ENCODE peak calls at places on chromosomes 3 and 15, in seven cellular contexts. Z is SW480; Q is HFFc6; O is GM13977; F is lung microvascular endothelial cell; Y is stimulated activated CD8-positive, alpha-beta memory T cell treated with anti-CD3 and anti-CD28 coated beads, Interleukin-2, amount 100 ng/mL, for 1 hour; A is non-pigmented ciliary epithelial cell. C is an unnamed sample.

GRCh38 chr3:18652781-18653180 is 227.6 kb upstream of the SATB1 start:
- DNase-seq in Z (no peak), Q (no peak), O (no peak), F (no peak), Y (no peak), A (no peak), C (no peak)

GRCh38 chr3:126797563-126797962 is 93.5 kb downstream of the CHCHD6 start:
- DNase-seq in Z (no peak), Q (no peak), O (no peak), F (no peak), Y (no peak), A (no peak), C (no peak)

GRCh38 chr3:148727242-148727641 is 29.5 kb downstream of the AGTR1 start:
- DNase-seq in Z (peak), Q (no peak), O (peak), F (no peak), Y (no peak), A (no peak), C (no peak)

GRCh38 chr3:147672035-147672434 is 262.9 kb downstream of the ZIC1 start:
- DNase-seq in Z (no peak), Q (no peak), O (no peak), F (no peak), Y (no peak), A (no peak), C (no peak)

GRCh38 chr3:2544212-2544611 is 445.5 kb downstream of the CNTN4 start:
- DNase-seq in Z (no peak), Q (no peak), O (no peak), F (no peak), Y (no peak), A (no peak), C (no peak)

GRCh38 chr3:194042947-194043346 is 93.0 kb upstream of the HES1 start:
- DNase-seq in Z (peak), Q (peak), O (no peak), F (no peak), Y (no peak), A (peak), C (peak)

GRCh38 chr15:41975679-41976078 is 3.3 kb upstream of the EHD4 start:
- DNase-seq in Z (no peak), Q (no peak), O (no peak), F (no peak), Y (no peak), A (no peak), C (no peak)

GRCh38 chr15:31297880-31298456 is 28.7 kb upstream of the KLF13 start:
- DNase-seq in Z (peak), Q (no peak), O (no peak), F (no peak), Y (no peak), A (no peak), C (no peak)

GRCh38 chr15:67720556-67721175 is 104.6 kb upstream of the SKOR1 start:
- DNase-seq in Z (no peak), Q (no peak), O (no peak), F (no peak), Y (no peak), A (no peak), C (no peak)

GRCh38 chr3:194259982-194260856 is 90.9 kb downstream of the CPN2 start:
- DNase-seq in Z (no peak), Q (no peak), O (no peak), F (no peak), Y (no peak), A (no peak), C (no peak)

GRCh38 chr3:185708392-185708791 is 116.5 kb downstream of the IGF2BP2 start:
- DNase-seq in Z (no peak), Q (no peak), O (no peak), F (no peak), Y (no peak), A (no peak), C (no peak)